ENCODE peak calls at places on chromosomes 1 and 21, in ten cellular contexts. R is tibial nerve; I is uterus; V is spleen; K is heart left ventricle; A is aorta; S is NT2/D1; Y is effector memory CD4-positive, alpha-beta T cell; X is K562; P is osteoblast. J is an unnamed sample.

GRCh38 chr1:222749927-222750326 is 12.9 kb downstream of the FAM177B start:
- DNase-seq in R (no peak), I (no peak), V (no peak), K (no peak), A (no peak), S (peak; percentile 25), Y (no peak), X (no peak), P (no peak), J (no peak)

GRCh38 chr1:80066060-80066459 is 1059.5 kb upstream of the ADGRL4 start:
- DNase-seq in R (no peak), I (no peak), V (no peak), K (no peak), A (no peak), S (no peak), Y (no peak), X (no peak), P (no peak), J (no peak)

GRCh38 chr21:36516271-36516670 is 36.3 kb upstream of the CLDN14 start:
- DNase-seq in R (no peak), I (no peak), V (no peak), K (no peak), A (no peak), S (no peak), Y (no peak), X (no peak), P (no peak), J (peak; percentile 18)

GRCh38 chr1:227136210-227136609 is 182.1 kb downstream of the CDC42BPA start:
- DNase-seq in R (no peak), I (no peak), V (no peak), K (no peak), A (no peak), S (no peak), Y (no peak), X (no peak), P (peak; percentile 65), J (no peak)

GRCh38 chr1:27031235-27032118 is 18.8 kb upstream of the TENT5B start:
- DNase-seq in R (no peak), I (peak; percentile 72), V (peak; percentile 83), K (peak; percentile 87), A (peak; percentile 96), S (no peak), Y (no peak), X (no peak), P (peak; percentile 93), J (peak; percentile 56)

GRCh38 chr1:86084998-86085397 is 71.6 kb downstream of the COL24A1 start:
- DNase-seq in R (no peak), I (no peak), V (no peak), K (no peak), A (no peak), S (no peak), Y (no peak), X (no peak), P (no peak), J (peak; percentile 51)

GRCh38 chr1:95497566-95497965 is 263.6 kb downstream of the RWDD3 start:
- DNase-seq in R (no peak), I (no peak), V (no peak), K (no peak), A (no peak), S (no peak), Y (no peak), X (no peak), P (no peak), J (no peak)

GRCh38 chr1:247212012-247212411 is 40.2 kb upstream of the ZNF124 start:
- DNase-seq in R (no peak), I (no peak), V (no peak), K (no peak), A (no peak), S (no peak), Y (no peak), X (peak; percentile 56), P (no peak), J (peak; percentile 23)

GRCh38 chr1:8602471-8603219 is 214.8 kb downstream of the RERE start:
- DNase-seq in R (no peak), I (no peak), V (no peak), K (no peak), A (no peak), S (no peak), Y (no peak), X (no peak), P (no peak), J (no peak)

GRCh38 chr1:43214465-43215444 is 42.6 kb downstream of the CFAP57 start:
- DNase-seq in R (no peak), I (no peak), V (no peak), K (no peak), A (no peak), S (no peak), Y (no peak), X (no peak), P (no peak), J (peak; percentile 58)

GRCh38 chr1:156082111-156083091 is at the start of gene MEX3A:
- DNase-seq in R (no peak), I (peak; percentile 74), V (peak; percentile 87), K (peak; percentile 80), A (peak; percentile 93), S (peak; percentile 98), Y (peak; percentile 41), X (peak; percentile 89), P (peak; percentile 100), J (peak; percentile 85)

GRCh38 chr1:236844499-236845271 is 49.6 kb downstream of the MTR start:
- DNase-seq in R (no peak), I (no peak), V (no peak), K (no peak), A (no peak), S (no peak), Y (no peak), X (no peak), P (no peak), J (peak; percentile 35)

GRCh38 chr1:116268211-116268610 is 104.8 kb upstream of the ATP1A1 start:
- DNase-seq in R (no peak), I (no peak), V (no peak), K (no peak), A (no peak), S (no peak), Y (no peak), X (no peak), P (no peak), J (peak; percentile 27)

GRCh38 chr1:35851175-35851869 is 31.7 kb upstream of the AGO1 start:
- DNase-seq in R (no peak), I (peak; percentile 36), V (no peak), K (no peak), A (no peak), S (no peak), Y (no peak), X (no peak), P (no peak), J (peak; percentile 83)

GRCh38 chr1:158003409-158003805 is 10.0 kb downstream of the KIRREL1 start:
- DNase-seq in R (no peak), I (no peak), V (no peak), K (no peak), A (no peak), S (no peak), Y (no peak), X (no peak), P (peak; percentile 88), J (peak; percentile 74)

GRCh38 chr1:32172621-32173245 is 6.7 kb upstream of the TXLNA start:
- DNase-seq in R (no peak), I (no peak), V (no peak), K (no peak), A (no peak), S (no peak), Y (no peak), X (no peak), P (no peak), J (no peak)

DNA sequence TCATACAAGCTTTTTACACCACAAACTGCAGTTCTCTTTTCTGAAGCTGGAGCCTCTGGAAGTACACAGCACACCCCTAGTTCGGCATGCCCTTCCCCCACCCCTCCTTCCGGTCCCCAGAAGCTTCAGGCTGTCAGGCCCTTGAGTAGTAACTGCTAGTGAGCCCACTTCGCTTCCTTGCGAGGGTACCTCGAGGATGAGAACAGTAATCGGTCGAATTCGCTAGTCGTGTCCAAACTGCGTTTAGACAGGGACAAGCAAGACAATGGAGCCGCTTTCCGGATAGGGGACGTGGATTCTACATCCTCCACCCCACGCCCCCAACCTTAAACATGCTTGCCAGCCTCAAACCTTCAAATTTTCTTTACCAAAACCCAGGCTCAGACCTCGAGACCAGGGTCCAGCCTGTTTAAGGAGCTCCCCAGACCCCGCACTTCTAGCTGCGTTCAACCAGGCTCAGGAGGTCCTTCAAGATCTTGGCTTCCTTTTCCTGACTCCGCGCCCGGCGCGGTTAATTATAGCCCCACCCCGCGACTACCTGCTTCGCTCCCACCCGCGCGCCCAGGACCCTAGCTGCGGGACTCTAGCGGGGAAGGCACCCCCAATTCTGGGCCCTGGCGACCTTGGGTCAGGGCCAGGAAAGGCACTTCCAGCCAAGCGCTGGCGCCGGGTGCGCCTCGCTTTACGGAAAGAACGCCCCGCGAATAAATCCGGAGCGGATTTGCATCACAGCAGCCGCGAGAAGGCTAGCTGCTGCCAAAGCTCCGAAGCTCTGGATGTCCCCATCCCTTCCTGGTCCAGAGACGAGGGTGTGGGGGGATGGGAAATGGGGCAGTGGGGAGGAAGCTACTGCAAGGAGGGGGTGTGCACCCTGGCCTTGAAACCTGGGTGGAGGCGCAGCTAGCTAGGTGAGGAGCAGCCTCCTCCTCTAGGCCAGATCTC is 8.1 kb upstream of the TSPAN1 start:
- DNase-seq in R (no peak), I (peak; percentile 76), V (peak; percentile 88), K (peak; percentile 78), A (peak; percentile 83), S (no peak), Y (no peak), X (no peak), P (peak; percentile 92), J (no peak)
- H3K4me3 ChIP-seq in R (peak overlapping the region; percentile 46), I (peak overlapping the region; percentile 12), V (peak overlapping the region; percentile 46), K (peak overlapping the region; percentile 55), A (peak overlapping the region; percentile 40), S (peak overlapping the region; percentile 1), Y (peak overlapping the region; percentile 67), X (no peak overlapping the region), P (peak overlapping the region; percentile 72), J (peak overlapping the region; percentile 74)

GRCh38 chr1:53314096-53314495 is 13.8 kb downstream of the LRP8 start:
- DNase-seq in R (no peak), I (no peak), V (peak; percentile 48), K (peak; percentile 12), A (no peak), S (no peak), Y (no peak), X (no peak), P (peak; percentile 69), J (no peak)
- H3K9me3 ChIP-seq in R (no peaks in the 10 kb centered on the region), I (no peaks in the 10 kb centered on the region), V (no peaks in the 10 kb centered on the region), K (no peaks in the 10 kb centered on the region), A (no peaks in the 10 kb centered on the region), S (no peaks in the 10 kb centered on the region), Y (no peaks in the 10 kb centered on the region), X (no peaks in the 10 kb centered on the region), P (no peaks in the 10 kb centered on the region), J (no peaks in the 10 kb centered on the region)

GRCh38 chr1:204081791-204082513 is 9.0 kb downstream of the SOX13 start:
- DNase-seq in R (no peak), I (peak; percentile 32), V (peak; percentile 33), K (no peak), A (peak; percentile 43), S (no peak), Y (no peak), X (no peak), P (no peak), J (no peak)
- H3K4me3 ChIP-seq in R (peak overlapping the region; percentile 12), I (no peak overlapping the region), V (no peak overlapping the region), K (no peak overlapping the region), A (no peak overlapping the region), S (no peak overlapping the region), Y (no peak overlapping the region), X (no peak overlapping the region), P (no peak overlapping the region), J (no peak overlapping the region)

DNA sequence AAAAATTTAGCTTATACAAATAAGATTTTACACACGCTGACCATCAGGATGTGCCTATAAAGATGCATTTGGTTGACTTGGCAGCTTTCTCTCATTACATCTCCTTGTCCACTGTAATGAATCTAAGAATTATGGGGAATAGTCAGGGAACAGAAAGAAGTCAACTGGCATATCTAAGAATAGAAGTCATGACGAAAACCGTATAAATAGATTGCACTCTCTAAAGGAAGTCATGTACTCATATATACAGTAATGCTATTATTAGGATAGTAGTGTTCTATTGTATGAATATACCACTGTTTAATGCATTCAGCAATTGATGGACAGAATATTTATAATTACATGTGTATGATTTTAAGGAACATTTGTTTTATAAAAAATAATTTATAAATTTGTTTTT is 575.9 kb upstream of the B3GALT2 start:
- DNase-seq in R (no peak), I (no peak), V (no peak), K (no peak), A (no peak), S (no peak), Y (no peak), X (no peak), P (no peak), J (no peak)
- H3K9me3 ChIP-seq in R (no peaks in the 10 kb centered on the region), I (no peaks in the 10 kb centered on the region), V (no peaks in the 10 kb centered on the region), K (no peaks in the 10 kb centered on the region), A (no peaks in the 10 kb centered on the region), S (no peaks in the 10 kb centered on the region), Y (no peaks in the 10 kb centered on the region), X (no peaks in the 10 kb centered on the region), P (no peaks in the 10 kb centered on the region), J (no peaks in the 10 kb centered on the region)

J was measured in adipocyte.